ENCODE peak calls at places on chromosomes 12 and 14, in seven cellular contexts. One of them, this sample, is unnamed.

GRCh38 chr12:47803196-47803875 is 16.4 kb downstream of the HDAC7 start:
- DNase-seq in left colon: no peak
- DNase-seq in HepG2: no peak
- DNase-seq in NCI-H2029: no peak
- DNase-seq in activated CD4-positive, alpha-beta T cell treated with anti-CD3 and anti-CD28 coated beads for 1 hour: no peak
- DNase-seq in ascending aorta: no peak
- DNase-seq in activated T-helper 1 cell treated with Interleukin-2 at 50 U/mL for 16 hours: no peak
- DNase-seq in this sample: no peak

GRCh38 chr14:56742391-56742790 is 67.9 kb downstream of the OTX2 start:
- DNase-seq in left colon: no peak
- DNase-seq in HepG2: no peak
- DNase-seq in NCI-H2029: no peak
- DNase-seq in activated CD4-positive, alpha-beta T cell treated with anti-CD3 and anti-CD28 coated beads for 1 hour: no peak
- DNase-seq in ascending aorta: no peak
- DNase-seq in activated T-helper 1 cell treated with Interleukin-2 at 50 U/mL for 16 hours: no peak
- DNase-seq in this sample: no peak

GRCh38 chr12:112122823-112123690 is 2.3 kb upstream of the TRAFD1 start:
- DNase-seq in left colon: no peak
- DNase-seq in HepG2: peak
- DNase-seq in NCI-H2029: peak
- DNase-seq in activated CD4-positive, alpha-beta T cell treated with anti-CD3 and anti-CD28 coated beads for 1 hour: no peak
- DNase-seq in ascending aorta: no peak
- DNase-seq in activated T-helper 1 cell treated with Interleukin-2 at 50 U/mL for 16 hours: no peak
- DNase-seq in this sample: no peak

GRCh38 chr12:110513842-110514241 is 11.7 kb downstream of the RAD9B start:
- DNase-seq in left colon: no peak
- DNase-seq in HepG2: no peak
- DNase-seq in NCI-H2029: no peak
- DNase-seq in activated CD4-positive, alpha-beta T cell treated with anti-CD3 and anti-CD28 coated beads for 1 hour: no peak
- DNase-seq in ascending aorta: no peak
- DNase-seq in activated T-helper 1 cell treated with Interleukin-2 at 50 U/mL for 16 hours: no peak
- DNase-seq in this sample: no peak

GRCh38 chr12:41983394-41983793 is 161.3 kb downstream of the GXYLT1 start:
- DNase-seq in left colon: no peak
- DNase-seq in HepG2: no peak
- DNase-seq in NCI-H2029: no peak
- DNase-seq in activated CD4-positive, alpha-beta T cell treated with anti-CD3 and anti-CD28 coated beads for 1 hour: no peak
- DNase-seq in ascending aorta: no peak
- DNase-seq in activated T-helper 1 cell treated with Interleukin-2 at 50 U/mL for 16 hours: no peak
- DNase-seq in this sample: no peak

GRCh38 chr14:85934886-85935254 is 404.9 kb downstream of the FLRT2 start:
- DNase-seq in left colon: no peak
- DNase-seq in HepG2: no peak
- DNase-seq in NCI-H2029: no peak
- DNase-seq in activated CD4-positive, alpha-beta T cell treated with anti-CD3 and anti-CD28 coated beads for 1 hour: no peak
- DNase-seq in ascending aorta: no peak
- DNase-seq in activated T-helper 1 cell treated with Interleukin-2 at 50 U/mL for 16 hours: no peak
- DNase-seq in this sample: no peak

GRCh38 chr14:94769413-94770250 is at the start of gene GSC:
- DNase-seq in left colon: peak
- DNase-seq in HepG2: no peak
- DNase-seq in NCI-H2029: no peak
- DNase-seq in activated CD4-positive, alpha-beta T cell treated with anti-CD3 and anti-CD28 coated beads for 1 hour: no peak
- DNase-seq in ascending aorta: no peak
- DNase-seq in activated T-helper 1 cell treated with Interleukin-2 at 50 U/mL for 16 hours: no peak
- DNase-seq in this sample: peak

GRCh38 chr14:52522033-52522432 is 30.3 kb downstream of the TXNDC16 start:
- DNase-seq in left colon: no peak
- DNase-seq in HepG2: no peak
- DNase-seq in NCI-H2029: no peak
- DNase-seq in activated CD4-positive, alpha-beta T cell treated with anti-CD3 and anti-CD28 coated beads for 1 hour: no peak
- DNase-seq in ascending aorta: no peak
- DNase-seq in activated T-helper 1 cell treated with Interleukin-2 at 50 U/mL for 16 hours: no peak
- DNase-seq in this sample: no peak

GRCh38 chr12:132886529-132887477 is 602 bp downstream of the CHFR start:
- DNase-seq in left colon: no peak
- DNase-seq in HepG2: peak
- DNase-seq in NCI-H2029: no peak
- DNase-seq in activated CD4-positive, alpha-beta T cell treated with anti-CD3 and anti-CD28 coated beads for 1 hour: no peak
- DNase-seq in ascending aorta: no peak
- DNase-seq in activated T-helper 1 cell treated with Interleukin-2 at 50 U/mL for 16 hours: no peak
- DNase-seq in this sample: peak

GRCh38 chr12:2860170-2860569 is 3.3 kb upstream of the TEX52 start:
- DNase-seq in left colon: no peak
- DNase-seq in HepG2: no peak
- DNase-seq in NCI-H2029: no peak
- DNase-seq in activated CD4-positive, alpha-beta T cell treated with anti-CD3 and anti-CD28 coated beads for 1 hour: no peak
- DNase-seq in ascending aorta: no peak
- DNase-seq in activated T-helper 1 cell treated with Interleukin-2 at 50 U/mL for 16 hours: no peak
- DNase-seq in this sample: no peak

GRCh38 chr14:76456200-76456599 is 80.3 kb downstream of the ESRRB start:
- DNase-seq in left colon: no peak
- DNase-seq in HepG2: peak
- DNase-seq in NCI-H2029: no peak
- DNase-seq in activated CD4-positive, alpha-beta T cell treated with anti-CD3 and anti-CD28 coated beads for 1 hour: no peak
- DNase-seq in ascending aorta: no peak
- DNase-seq in activated T-helper 1 cell treated with Interleukin-2 at 50 U/mL for 16 hours: no peak
- DNase-seq in this sample: peak